ENCODE peak calls at places on chromosomes 13 and 19, in ten cellular contexts. One of them, this sample, is unnamed.

GRCh38 chr19:18915639-18916038 is 3.5 kb downstream of the COPE start:
- DNase-seq in aorta: no peak
- DNase-seq in activated CD4-positive, CD25-positive, alpha-beta regulatory T cell treated with anti-CD3 and anti-CD28 coated beads, Interleukin-2, amount 50 U/mL, for 72 hours: no peak
- DNase-seq in activated CD8-positive, alpha-beta T cell treated with anti-CD3 and anti-CD28 coated beads for 36 hours: peak; percentile 67
- DNase-seq in smooth muscle cell of the brain vasculature: no peak
- DNase-seq in kidney glomerular epithelial cell: no peak
- DNase-seq in stimulated activated CD8-positive, alpha-beta memory T cell treated with anti-CD3 and anti-CD28 coated beads, Interleukin-2, amount 100 ng/mL, for 48 hours: no peak
- DNase-seq in CD8-positive, alpha-beta T cell: no peak
- DNase-seq in HuH-7.5: peak; percentile 77
- DNase-seq in endothelial cell: peak; percentile 41
- DNase-seq in this sample: no peak

GRCh38 chr19:8445488-8446001 is 770 bp downstream of the HNRNPM start:
- DNase-seq in aorta: peak; percentile 90
- DNase-seq in activated CD4-positive, CD25-positive, alpha-beta regulatory T cell treated with anti-CD3 and anti-CD28 coated beads, Interleukin-2, amount 50 U/mL, for 72 hours: peak; percentile 55
- DNase-seq in activated CD8-positive, alpha-beta T cell treated with anti-CD3 and anti-CD28 coated beads for 36 hours: peak; percentile 53
- DNase-seq in smooth muscle cell of the brain vasculature: no peak
- DNase-seq in kidney glomerular epithelial cell: no peak
- DNase-seq in stimulated activated CD8-positive, alpha-beta memory T cell treated with anti-CD3 and anti-CD28 coated beads, Interleukin-2, amount 100 ng/mL, for 48 hours: peak; percentile 36
- DNase-seq in CD8-positive, alpha-beta T cell: peak; percentile 25
- DNase-seq in HuH-7.5: no peak
- DNase-seq in endothelial cell: peak; percentile 60
- DNase-seq in this sample: no peak

GRCh38 chr13:44117351-44117750 is 237.6 kb downstream of the LACC1 start:
- DNase-seq in aorta: no peak
- DNase-seq in activated CD4-positive, CD25-positive, alpha-beta regulatory T cell treated with anti-CD3 and anti-CD28 coated beads, Interleukin-2, amount 50 U/mL, for 72 hours: no peak
- DNase-seq in activated CD8-positive, alpha-beta T cell treated with anti-CD3 and anti-CD28 coated beads for 36 hours: no peak
- DNase-seq in smooth muscle cell of the brain vasculature: no peak
- DNase-seq in kidney glomerular epithelial cell: peak; percentile 38
- DNase-seq in stimulated activated CD8-positive, alpha-beta memory T cell treated with anti-CD3 and anti-CD28 coated beads, Interleukin-2, amount 100 ng/mL, for 48 hours: no peak
- DNase-seq in CD8-positive, alpha-beta T cell: no peak
- DNase-seq in HuH-7.5: no peak
- DNase-seq in endothelial cell: no peak
- DNase-seq in this sample: peak; percentile 17

GRCh38 chr19:5138606-5139594 is 170.0 kb downstream of the KDM4B start:
- DNase-seq in aorta: no peak
- DNase-seq in activated CD4-positive, CD25-positive, alpha-beta regulatory T cell treated with anti-CD3 and anti-CD28 coated beads, Interleukin-2, amount 50 U/mL, for 72 hours: peak; percentile 88
- DNase-seq in activated CD8-positive, alpha-beta T cell treated with anti-CD3 and anti-CD28 coated beads for 36 hours: peak; percentile 95
- DNase-seq in smooth muscle cell of the brain vasculature: peak; percentile 26
- DNase-seq in kidney glomerular epithelial cell: no peak
- DNase-seq in stimulated activated CD8-positive, alpha-beta memory T cell treated with anti-CD3 and anti-CD28 coated beads, Interleukin-2, amount 100 ng/mL, for 48 hours: peak; percentile 77
- DNase-seq in CD8-positive, alpha-beta T cell: peak; percentile 68
- DNase-seq in HuH-7.5: no peak
- DNase-seq in endothelial cell: no peak
- DNase-seq in this sample: no peak

GRCh38 chr19:2175742-2176141 is 12.0 kb downstream of the DOT1L start:
- DNase-seq in aorta: no peak
- DNase-seq in activated CD4-positive, CD25-positive, alpha-beta regulatory T cell treated with anti-CD3 and anti-CD28 coated beads, Interleukin-2, amount 50 U/mL, for 72 hours: no peak
- DNase-seq in activated CD8-positive, alpha-beta T cell treated with anti-CD3 and anti-CD28 coated beads for 36 hours: no peak
- DNase-seq in smooth muscle cell of the brain vasculature: no peak
- DNase-seq in kidney glomerular epithelial cell: no peak
- DNase-seq in stimulated activated CD8-positive, alpha-beta memory T cell treated with anti-CD3 and anti-CD28 coated beads, Interleukin-2, amount 100 ng/mL, for 48 hours: no peak
- DNase-seq in CD8-positive, alpha-beta T cell: no peak
- DNase-seq in HuH-7.5: no peak
- DNase-seq in endothelial cell: no peak
- DNase-seq in this sample: no peak

GRCh38 chr13:76991432-76991795 is 467 bp upstream of the CLN5 start:
- DNase-seq in aorta: no peak
- DNase-seq in activated CD4-positive, CD25-positive, alpha-beta regulatory T cell treated with anti-CD3 and anti-CD28 coated beads, Interleukin-2, amount 50 U/mL, for 72 hours: peak; percentile 72
- DNase-seq in activated CD8-positive, alpha-beta T cell treated with anti-CD3 and anti-CD28 coated beads for 36 hours: peak; percentile 92
- DNase-seq in smooth muscle cell of the brain vasculature: no peak
- DNase-seq in kidney glomerular epithelial cell: no peak
- DNase-seq in stimulated activated CD8-positive, alpha-beta memory T cell treated with anti-CD3 and anti-CD28 coated beads, Interleukin-2, amount 100 ng/mL, for 48 hours: peak; percentile 59
- DNase-seq in CD8-positive, alpha-beta T cell: peak; percentile 64
- DNase-seq in HuH-7.5: no peak
- DNase-seq in endothelial cell: no peak
- DNase-seq in this sample: no peak

GRCh38 chr19:47507031-47507430 is 7.8 kb downstream of the NAPA start:
- DNase-seq in aorta: no peak
- DNase-seq in activated CD4-positive, CD25-positive, alpha-beta regulatory T cell treated with anti-CD3 and anti-CD28 coated beads, Interleukin-2, amount 50 U/mL, for 72 hours: no peak
- DNase-seq in activated CD8-positive, alpha-beta T cell treated with anti-CD3 and anti-CD28 coated beads for 36 hours: no peak
- DNase-seq in smooth muscle cell of the brain vasculature: no peak
- DNase-seq in kidney glomerular epithelial cell: no peak
- DNase-seq in stimulated activated CD8-positive, alpha-beta memory T cell treated with anti-CD3 and anti-CD28 coated beads, Interleukin-2, amount 100 ng/mL, for 48 hours: no peak
- DNase-seq in CD8-positive, alpha-beta T cell: no peak
- DNase-seq in HuH-7.5: no peak
- DNase-seq in endothelial cell: no peak
- DNase-seq in this sample: no peak

GRCh38 chr19:27794444-27795042 is 1418.4 kb downstream of the UQCRFS1 start:
- DNase-seq in aorta: peak; percentile 77
- DNase-seq in activated CD4-positive, CD25-positive, alpha-beta regulatory T cell treated with anti-CD3 and anti-CD28 coated beads, Interleukin-2, amount 50 U/mL, for 72 hours: no peak
- DNase-seq in activated CD8-positive, alpha-beta T cell treated with anti-CD3 and anti-CD28 coated beads for 36 hours: peak; percentile 24
- DNase-seq in smooth muscle cell of the brain vasculature: no peak
- DNase-seq in kidney glomerular epithelial cell: peak; percentile 19
- DNase-seq in stimulated activated CD8-positive, alpha-beta memory T cell treated with anti-CD3 and anti-CD28 coated beads, Interleukin-2, amount 100 ng/mL, for 48 hours: no peak
- DNase-seq in CD8-positive, alpha-beta T cell: no peak
- DNase-seq in HuH-7.5: no peak
- DNase-seq in endothelial cell: peak; percentile 39
- DNase-seq in this sample: no peak

GRCh38 chr19:38062959-38063786 is 156.2 kb downstream of the SIPA1L3 start:
- DNase-seq in aorta: no peak
- DNase-seq in activated CD4-positive, CD25-positive, alpha-beta regulatory T cell treated with anti-CD3 and anti-CD28 coated beads, Interleukin-2, amount 50 U/mL, for 72 hours: no peak
- DNase-seq in activated CD8-positive, alpha-beta T cell treated with anti-CD3 and anti-CD28 coated beads for 36 hours: no peak
- DNase-seq in smooth muscle cell of the brain vasculature: no peak
- DNase-seq in kidney glomerular epithelial cell: no peak
- DNase-seq in stimulated activated CD8-positive, alpha-beta memory T cell treated with anti-CD3 and anti-CD28 coated beads, Interleukin-2, amount 100 ng/mL, for 48 hours: no peak
- DNase-seq in CD8-positive, alpha-beta T cell: no peak
- DNase-seq in HuH-7.5: no peak
- DNase-seq in endothelial cell: no peak
- DNase-seq in this sample: no peak

GRCh38 chr19:33434886-33435705 is 61.6 kb downstream of the CEBPG start:
- DNase-seq in aorta: peak; percentile 75
- DNase-seq in activated CD4-positive, CD25-positive, alpha-beta regulatory T cell treated with anti-CD3 and anti-CD28 coated beads, Interleukin-2, amount 50 U/mL, for 72 hours: no peak
- DNase-seq in activated CD8-positive, alpha-beta T cell treated with anti-CD3 and anti-CD28 coated beads for 36 hours: no peak
- DNase-seq in smooth muscle cell of the brain vasculature: no peak
- DNase-seq in kidney glomerular epithelial cell: no peak
- DNase-seq in stimulated activated CD8-positive, alpha-beta memory T cell treated with anti-CD3 and anti-CD28 coated beads, Interleukin-2, amount 100 ng/mL, for 48 hours: no peak
- DNase-seq in CD8-positive, alpha-beta T cell: no peak
- DNase-seq in HuH-7.5: no peak
- DNase-seq in endothelial cell: no peak
- DNase-seq in this sample: no peak

GRCh38 chr13:85040176-85040660 is 759.0 kb downstream of the SLITRK6 start:
- DNase-seq in aorta: no peak
- DNase-seq in activated CD4-positive, CD25-positive, alpha-beta regulatory T cell treated with anti-CD3 and anti-CD28 coated beads, Interleukin-2, amount 50 U/mL, for 72 hours: no peak
- DNase-seq in activated CD8-positive, alpha-beta T cell treated with anti-CD3 and anti-CD28 coated beads for 36 hours: no peak
- DNase-seq in smooth muscle cell of the brain vasculature: no peak
- DNase-seq in kidney glomerular epithelial cell: no peak
- DNase-seq in stimulated activated CD8-positive, alpha-beta memory T cell treated with anti-CD3 and anti-CD28 coated beads, Interleukin-2, amount 100 ng/mL, for 48 hours: no peak
- DNase-seq in CD8-positive, alpha-beta T cell: no peak
- DNase-seq in HuH-7.5: no peak
- DNase-seq in endothelial cell: no peak
- DNase-seq in this sample: no peak

GRCh38 chr19:54882758-54883157 is 8.7 kb downstream of the FCAR start:
- DNase-seq in aorta: no peak
- DNase-seq in activated CD4-positive, CD25-positive, alpha-beta regulatory T cell treated with anti-CD3 and anti-CD28 coated beads, Interleukin-2, amount 50 U/mL, for 72 hours: no peak
- DNase-seq in activated CD8-positive, alpha-beta T cell treated with anti-CD3 and anti-CD28 coated beads for 36 hours: peak; percentile 11
- DNase-seq in smooth muscle cell of the brain vasculature: no peak
- DNase-seq in kidney glomerular epithelial cell: no peak
- DNase-seq in stimulated activated CD8-positive, alpha-beta memory T cell treated with anti-CD3 and anti-CD28 coated beads, Interleukin-2, amount 100 ng/mL, for 48 hours: no peak
- DNase-seq in CD8-positive, alpha-beta T cell: no peak
- DNase-seq in HuH-7.5: no peak
- DNase-seq in endothelial cell: no peak
- DNase-seq in this sample: no peak

GRCh38 chr19:39007096-39007495 is 25.3 kb downstream of the FBXO27 start:
- DNase-seq in aorta: no peak
- DNase-seq in activated CD4-positive, CD25-positive, alpha-beta regulatory T cell treated with anti-CD3 and anti-CD28 coated beads, Interleukin-2, amount 50 U/mL, for 72 hours: no peak
- DNase-seq in activated CD8-positive, alpha-beta T cell treated with anti-CD3 and anti-CD28 coated beads for 36 hours: no peak
- DNase-seq in smooth muscle cell of the brain vasculature: no peak
- DNase-seq in kidney glomerular epithelial cell: no peak
- DNase-seq in stimulated activated CD8-positive, alpha-beta memory T cell treated with anti-CD3 and anti-CD28 coated beads, Interleukin-2, amount 100 ng/mL, for 48 hours: no peak
- DNase-seq in CD8-positive, alpha-beta T cell: no peak
- DNase-seq in HuH-7.5: no peak
- DNase-seq in endothelial cell: no peak
- DNase-seq in this sample: no peak

GRCh38 chr13:107864543-107865460 is 350.5 kb downstream of the LIG4 start:
- DNase-seq in aorta: no peak
- DNase-seq in activated CD4-positive, CD25-positive, alpha-beta regulatory T cell treated with anti-CD3 and anti-CD28 coated beads, Interleukin-2, amount 50 U/mL, for 72 hours: no peak
- DNase-seq in activated CD8-positive, alpha-beta T cell treated with anti-CD3 and anti-CD28 coated beads for 36 hours: peak; percentile 20
- DNase-seq in smooth muscle cell of the brain vasculature: peak; percentile 26
- DNase-seq in kidney glomerular epithelial cell: peak; percentile 65
- DNase-seq in stimulated activated CD8-positive, alpha-beta memory T cell treated with anti-CD3 and anti-CD28 coated beads, Interleukin-2, amount 100 ng/mL, for 48 hours: no peak
- DNase-seq in CD8-positive, alpha-beta T cell: no peak
- DNase-seq in HuH-7.5: no peak
- DNase-seq in endothelial cell: peak; percentile 58
- DNase-seq in this sample: peak; percentile 24

GRCh38 chr13:47545206-47545605 is 455.9 kb downstream of the SUCLA2 start:
- DNase-seq in aorta: no peak
- DNase-seq in activated CD4-positive, CD25-positive, alpha-beta regulatory T cell treated with anti-CD3 and anti-CD28 coated beads, Interleukin-2, amount 50 U/mL, for 72 hours: no peak
- DNase-seq in activated CD8-positive, alpha-beta T cell treated with anti-CD3 and anti-CD28 coated beads for 36 hours: no peak
- DNase-seq in smooth muscle cell of the brain vasculature: no peak
- DNase-seq in kidney glomerular epithelial cell: no peak
- DNase-seq in stimulated activated CD8-positive, alpha-beta memory T cell treated with anti-CD3 and anti-CD28 coated beads, Interleukin-2, amount 100 ng/mL, for 48 hours: no peak
- DNase-seq in CD8-positive, alpha-beta T cell: no peak
- DNase-seq in HuH-7.5: no peak
- DNase-seq in endothelial cell: no peak
- DNase-seq in this sample: no peak

GRCh38 chr13:33865945-33866344 is 48.0 kb downstream of the RFC3 start:
- DNase-seq in aorta: no peak
- DNase-seq in activated CD4-positive, CD25-positive, alpha-beta regulatory T cell treated with anti-CD3 and anti-CD28 coated beads, Interleukin-2, amount 50 U/mL, for 72 hours: no peak
- DNase-seq in activated CD8-positive, alpha-beta T cell treated with anti-CD3 and anti-CD28 coated beads for 36 hours: no peak
- DNase-seq in smooth muscle cell of the brain vasculature: no peak
- DNase-seq in kidney glomerular epithelial cell: no peak
- DNase-seq in stimulated activated CD8-positive, alpha-beta memory T cell treated with anti-CD3 and anti-CD28 coated beads, Interleukin-2, amount 100 ng/mL, for 48 hours: no peak
- DNase-seq in CD8-positive, alpha-beta T cell: no peak
- DNase-seq in HuH-7.5: no peak
- DNase-seq in endothelial cell: no peak
- DNase-seq in this sample: no peak

GRCh38 chr19:45717983-45718650 is 12.6 kb downstream of the FBXO46 start:
- DNase-seq in aorta: no peak
- DNase-seq in activated CD4-positive, CD25-positive, alpha-beta regulatory T cell treated with anti-CD3 and anti-CD28 coated beads, Interleukin-2, amount 50 U/mL, for 72 hours: no peak
- DNase-seq in activated CD8-positive, alpha-beta T cell treated with anti-CD3 and anti-CD28 coated beads for 36 hours: no peak
- DNase-seq in smooth muscle cell of the brain vasculature: no peak
- DNase-seq in kidney glomerular epithelial cell: no peak
- DNase-seq in stimulated activated CD8-positive, alpha-beta memory T cell treated with anti-CD3 and anti-CD28 coated beads, Interleukin-2, amount 100 ng/mL, for 48 hours: no peak
- DNase-seq in CD8-positive, alpha-beta T cell: no peak
- DNase-seq in HuH-7.5: no peak
- DNase-seq in endothelial cell: no peak
- DNase-seq in this sample: no peak

GRCh38 chr19:41570639-41571112 is 5.3 kb upstream of the CEACAM21 start:
- DNase-seq in aorta: peak; percentile 91
- DNase-seq in activated CD4-positive, CD25-positive, alpha-beta regulatory T cell treated with anti-CD3 and anti-CD28 coated beads, Interleukin-2, amount 50 U/mL, for 72 hours: peak; percentile 87
- DNase-seq in activated CD8-positive, alpha-beta T cell treated with anti-CD3 and anti-CD28 coated beads for 36 hours: peak; percentile 92
- DNase-seq in smooth muscle cell of the brain vasculature: peak; percentile 33
- DNase-seq in kidney glomerular epithelial cell: peak; percentile 35
- DNase-seq in stimulated activated CD8-positive, alpha-beta memory T cell treated with anti-CD3 and anti-CD28 coated beads, Interleukin-2, amount 100 ng/mL, for 48 hours: peak; percentile 78
- DNase-seq in CD8-positive, alpha-beta T cell: peak; percentile 77
- DNase-seq in HuH-7.5: peak; percentile 63
- DNase-seq in endothelial cell: peak; percentile 89
- DNase-seq in this sample: peak; percentile 39

GRCh38 chr13:78655007-78655406 is 3.9 kb downstream of the OBI1 start:
- DNase-seq in aorta: no peak
- DNase-seq in activated CD4-positive, CD25-positive, alpha-beta regulatory T cell treated with anti-CD3 and anti-CD28 coated beads, Interleukin-2, amount 50 U/mL, for 72 hours: no peak
- DNase-seq in activated CD8-positive, alpha-beta T cell treated with anti-CD3 and anti-CD28 coated beads for 36 hours: no peak
- DNase-seq in smooth muscle cell of the brain vasculature: no peak
- DNase-seq in kidney glomerular epithelial cell: no peak
- DNase-seq in stimulated activated CD8-positive, alpha-beta memory T cell treated with anti-CD3 and anti-CD28 coated beads, Interleukin-2, amount 100 ng/mL, for 48 hours: no peak
- DNase-seq in CD8-positive, alpha-beta T cell: no peak
- DNase-seq in HuH-7.5: no peak
- DNase-seq in endothelial cell: no peak
- DNase-seq in this sample: no peak

GRCh38 chr19:18194554-18195238 is 1.7 kb downstream of the MPV17L2 start:
- DNase-seq in aorta: peak; percentile 84
- DNase-seq in activated CD4-positive, CD25-positive, alpha-beta regulatory T cell treated with anti-CD3 and anti-CD28 coated beads, Interleukin-2, amount 50 U/mL, for 72 hours: no peak
- DNase-seq in activated CD8-positive, alpha-beta T cell treated with anti-CD3 and anti-CD28 coated beads for 36 hours: peak; percentile 59
- DNase-seq in smooth muscle cell of the brain vasculature: no peak
- DNase-seq in kidney glomerular epithelial cell: no peak
- DNase-seq in stimulated activated CD8-positive, alpha-beta memory T cell treated with anti-CD3 and anti-CD28 coated beads, Interleukin-2, amount 100 ng/mL, for 48 hours: no peak
- DNase-seq in CD8-positive, alpha-beta T cell: peak; percentile 22
- DNase-seq in HuH-7.5: no peak
- DNase-seq in endothelial cell: peak; percentile 35
- DNase-seq in this sample: no peak

GRCh38 chr19:9128171-9128570 is 1.4 kb upstream of the OR7G3 start:
- DNase-seq in aorta: no peak
- DNase-seq in activated CD4-positive, CD25-positive, alpha-beta regulatory T cell treated with anti-CD3 and anti-CD28 coated beads, Interleukin-2, amount 50 U/mL, for 72 hours: no peak
- DNase-seq in activated CD8-positive, alpha-beta T cell treated with anti-CD3 and anti-CD28 coated beads for 36 hours: no peak
- DNase-seq in smooth muscle cell of the brain vasculature: no peak
- DNase-seq in kidney glomerular epithelial cell: no peak
- DNase-seq in stimulated activated CD8-positive, alpha-beta memory T cell treated with anti-CD3 and anti-CD28 coated beads, Interleukin-2, amount 100 ng/mL, for 48 hours: no peak
- DNase-seq in CD8-positive, alpha-beta T cell: no peak
- DNase-seq in HuH-7.5: no peak
- DNase-seq in endothelial cell: no peak
- DNase-seq in this sample: no peak

GRCh38 chr19:50500060-50500752 is 10.8 kb downstream of the JOSD2 start:
- DNase-seq in aorta: peak; percentile 67
- DNase-seq in activated CD4-positive, CD25-positive, alpha-beta regulatory T cell treated with anti-CD3 and anti-CD28 coated beads, Interleukin-2, amount 50 U/mL, for 72 hours: no peak
- DNase-seq in activated CD8-positive, alpha-beta T cell treated with anti-CD3 and anti-CD28 coated beads for 36 hours: peak; percentile 52
- DNase-seq in smooth muscle cell of the brain vasculature: no peak
- DNase-seq in kidney glomerular epithelial cell: no peak
- DNase-seq in stimulated activated CD8-positive, alpha-beta memory T cell treated with anti-CD3 and anti-CD28 coated beads, Interleukin-2, amount 100 ng/mL, for 48 hours: no peak
- DNase-seq in CD8-positive, alpha-beta T cell: no peak
- DNase-seq in HuH-7.5: no peak
- DNase-seq in endothelial cell: no peak
- DNase-seq in this sample: no peak

GRCh38 chr19:39941615-39942507 is 7.4 kb upstream of the FCGBP start:
- DNase-seq in aorta: no peak
- DNase-seq in activated CD4-positive, CD25-positive, alpha-beta regulatory T cell treated with anti-CD3 and anti-CD28 coated beads, Interleukin-2, amount 50 U/mL, for 72 hours: no peak
- DNase-seq in activated CD8-positive, alpha-beta T cell treated with anti-CD3 and anti-CD28 coated beads for 36 hours: peak; percentile 76
- DNase-seq in smooth muscle cell of the brain vasculature: peak; percentile 35
- DNase-seq in kidney glomerular epithelial cell: no peak
- DNase-seq in stimulated activated CD8-positive, alpha-beta memory T cell treated with anti-CD3 and anti-CD28 coated beads, Interleukin-2, amount 100 ng/mL, for 48 hours: no peak
- DNase-seq in CD8-positive, alpha-beta T cell: peak; percentile 28
- DNase-seq in HuH-7.5: no peak
- DNase-seq in endothelial cell: no peak
- DNase-seq in this sample: peak; percentile 41

GRCh38 chr19:14475251-14476073 is at the start of gene PTGER1:
- DNase-seq in aorta: no peak
- DNase-seq in activated CD4-positive, CD25-positive, alpha-beta regulatory T cell treated with anti-CD3 and anti-CD28 coated beads, Interleukin-2, amount 50 U/mL, for 72 hours: no peak
- DNase-seq in activated CD8-positive, alpha-beta T cell treated with anti-CD3 and anti-CD28 coated beads for 36 hours: peak; percentile 83
- DNase-seq in smooth muscle cell of the brain vasculature: no peak
- DNase-seq in kidney glomerular epithelial cell: no peak
- DNase-seq in stimulated activated CD8-positive, alpha-beta memory T cell treated with anti-CD3 and anti-CD28 coated beads, Interleukin-2, amount 100 ng/mL, for 48 hours: no peak
- DNase-seq in CD8-positive, alpha-beta T cell: no peak
- DNase-seq in HuH-7.5: peak; percentile 37
- DNase-seq in endothelial cell: peak; percentile 63
- DNase-seq in this sample: peak; percentile 60

GRCh38 chr13:83121904-83122303 is 760.4 kb downstream of the SLITRK1 start:
- DNase-seq in aorta: no peak
- DNase-seq in activated CD4-positive, CD25-positive, alpha-beta regulatory T cell treated with anti-CD3 and anti-CD28 coated beads, Interleukin-2, amount 50 U/mL, for 72 hours: no peak
- DNase-seq in activated CD8-positive, alpha-beta T cell treated with anti-CD3 and anti-CD28 coated beads for 36 hours: no peak
- DNase-seq in smooth muscle cell of the brain vasculature: no peak
- DNase-seq in kidney glomerular epithelial cell: peak; percentile 8
- DNase-seq in stimulated activated CD8-positive, alpha-beta memory T cell treated with anti-CD3 and anti-CD28 coated beads, Interleukin-2, amount 100 ng/mL, for 48 hours: no peak
- DNase-seq in CD8-positive, alpha-beta T cell: no peak
- DNase-seq in HuH-7.5: no peak
- DNase-seq in endothelial cell: no peak
- DNase-seq in this sample: no peak

GRCh38 chr19:44845286-44845611 is 848 bp upstream of the NECTIN2 start:
- DNase-seq in aorta: peak; percentile 82
- DNase-seq in activated CD4-positive, CD25-positive, alpha-beta regulatory T cell treated with anti-CD3 and anti-CD28 coated beads, Interleukin-2, amount 50 U/mL, for 72 hours: no peak
- DNase-seq in activated CD8-positive, alpha-beta T cell treated with anti-CD3 and anti-CD28 coated beads for 36 hours: peak; percentile 17
- DNase-seq in smooth muscle cell of the brain vasculature: no peak
- DNase-seq in kidney glomerular epithelial cell: no peak
- DNase-seq in stimulated activated CD8-positive, alpha-beta memory T cell treated with anti-CD3 and anti-CD28 coated beads, Interleukin-2, amount 100 ng/mL, for 48 hours: no peak
- DNase-seq in CD8-positive, alpha-beta T cell: no peak
- DNase-seq in HuH-7.5: no peak
- DNase-seq in endothelial cell: no peak
- DNase-seq in this sample: no peak

GRCh38 chr19:3398114-3398899 is 31.9 kb downstream of the NFIC start:
- DNase-seq in aorta: peak; percentile 83
- DNase-seq in activated CD4-positive, CD25-positive, alpha-beta regulatory T cell treated with anti-CD3 and anti-CD28 coated beads, Interleukin-2, amount 50 U/mL, for 72 hours: no peak
- DNase-seq in activated CD8-positive, alpha-beta T cell treated with anti-CD3 and anti-CD28 coated beads for 36 hours: no peak
- DNase-seq in smooth muscle cell of the brain vasculature: no peak
- DNase-seq in kidney glomerular epithelial cell: no peak
- DNase-seq in stimulated activated CD8-positive, alpha-beta memory T cell treated with anti-CD3 and anti-CD28 coated beads, Interleukin-2, amount 100 ng/mL, for 48 hours: no peak
- DNase-seq in CD8-positive, alpha-beta T cell: no peak
- DNase-seq in HuH-7.5: peak; percentile 91
- DNase-seq in endothelial cell: no peak
- DNase-seq in this sample: no peak

GRCh38 chr13:50676602-50677001 is 166.9 kb downstream of the DLEU7 start:
- DNase-seq in aorta: no peak
- DNase-seq in activated CD4-positive, CD25-positive, alpha-beta regulatory T cell treated with anti-CD3 and anti-CD28 coated beads, Interleukin-2, amount 50 U/mL, for 72 hours: no peak
- DNase-seq in activated CD8-positive, alpha-beta T cell treated with anti-CD3 and anti-CD28 coated beads for 36 hours: no peak
- DNase-seq in smooth muscle cell of the brain vasculature: no peak
- DNase-seq in kidney glomerular epithelial cell: peak; percentile 49
- DNase-seq in stimulated activated CD8-positive, alpha-beta memory T cell treated with anti-CD3 and anti-CD28 coated beads, Interleukin-2, amount 100 ng/mL, for 48 hours: no peak
- DNase-seq in CD8-positive, alpha-beta T cell: no peak
- DNase-seq in HuH-7.5: no peak
- DNase-seq in endothelial cell: no peak
- DNase-seq in this sample: peak; percentile 94

This sample was measured in RCC 7860.